ENCODE peak calls at places on chromosomes 7 and 10, in five cellular contexts. L is dorsolateral prefrontal cortex, O is NCI-H1105, B is left cardiac atrium, M is cardiac septum. H is an unnamed sample.

GRCh38 chr7:75977741-75978140 is 16.7 kb downstream of the TMEM120A start:
- DNase-seq in O (no peak), B (peak), L (no peak), M (no peak), H (no peak)

GRCh38 chr7:105309235-105310156 is 79.2 kb downstream of the SRPK2 start:
- DNase-seq in M (no peak), O (no peak), B (no peak), L (no peak), H (no peak)

GRCh38 chr10:87750001-87750651 is 67.9 kb downstream of the ATAD1 start:
- DNase-seq in L (no peak), O (no peak), B (no peak), M (no peak), H (peak)

GRCh38 chr10:101046332-101047238 is 15.2 kb upstream of the KAZALD1 start:
- DNase-seq in L (no peak), M (no peak), B (no peak), O (no peak), H (no peak)

GRCh38 chr7:130352335-130353074 is 7.9 kb downstream of the CPA5 start:
- DNase-seq in B (no peak), L (no peak), M (peak), O (peak), H (no peak)

GRCh38 chr10:36899652-36900051 is 225.7 kb upstream of the ANKRD30A start:
- DNase-seq in M (no peak), B (no peak), O (no peak), L (no peak), H (no peak)

GRCh38 chr10:57260175-57260574 is 899.1 kb upstream of the ZWINT start:
- DNase-seq in L (no peak), B (no peak), M (no peak), O (no peak), H (no peak)

GRCh38 chr7:13990984-13991790 is 1.7 kb upstream of the ETV1 start:
- DNase-seq in L (peak), O (peak), B (peak), M (peak), H (peak)

GRCh38 chr7:55575098-55575497 is 2.8 kb upstream of the VOPP1 start:
- DNase-seq in M (no peak), B (no peak), O (no peak), L (no peak), H (no peak)

GRCh38 chr10:73813333-73813732 is 1.9 kb upstream of the NDST2 start:
- DNase-seq in B (no peak), O (no peak), M (no peak), L (no peak), H (no peak)

GRCh38 chr7:38748056-38748610 is 117.0 kb upstream of the AMPH start:
- DNase-seq in O (no peak), L (peak), M (no peak), B (no peak), H (peak)

GRCh38 chr10:102468683-102469082 is 17.3 kb upstream of the C10orf95 start:
- DNase-seq in O (no peak), M (no peak), L (no peak), B (no peak), H (no peak)

GRCh38 chr7:128888756-128889095 is 21.8 kb downstream of the KCP start:
- DNase-seq in M (no peak), B (no peak), O (no peak), L (no peak), H (no peak)

GRCh38 chr7:128240696-128241386 is at the start of gene LEP:
- DNase-seq in O (no peak), B (no peak), L (no peak), M (no peak), H (no peak)

GRCh38 chr10:37763132-37763531 is 94.3 kb downstream of the ZNF248 start:
- DNase-seq in O (no peak), L (no peak), M (no peak), B (no peak), H (no peak)

GRCh38 chr7:6026917-6027316 is 4.3 kb upstream of the ANKRD61 start:
- DNase-seq in L (no peak), O (no peak), B (no peak), M (no peak), H (no peak)

GRCh38 chr10:94571528-94571927 is 25.9 kb downstream of the HELLS start:
- DNase-seq in O (no peak), L (no peak), B (no peak), M (no peak), H (no peak)

GRCh38 chr7:112866424-112866823 is 76.2 kb upstream of the TMEM168 start:
- DNase-seq in B (no peak), O (no peak), M (no peak), L (no peak), H (no peak)

GRCh38 chr7:128304212-128304611 is 39.5 kb downstream of the RBM28 start:
- DNase-seq in M (no peak), L (no peak), O (no peak), B (no peak), H (no peak)

GRCh38 chr10:91271886-91272285 is 51.4 kb downstream of the PCGF5 start:
- DNase-seq in L (no peak), O (no peak), M (no peak), B (no peak), H (no peak)

GRCh38 chr10:80382989-80383388 is 25.4 kb upstream of the PRXL2A start:
- DNase-seq in L (no peak), M (no peak), O (no peak), B (peak), H (no peak)

GRCh38 chr10:70445718-70446485 is 4.4 kb upstream of the NODAL start:
- DNase-seq in L (no peak), O (no peak), M (no peak), B (no peak), H (no peak)

GRCh38 chr7:103343758-103344452 is 662 bp downstream of the DNAJC2 start:
- DNase-seq in M (no peak), L (no peak), B (no peak), O (no peak), H (peak)

GRCh38 chr10:8056891-8057331 is 2.4 kb downstream of the GATA3 start:
- DNase-seq in M (no peak), B (no peak), O (no peak), L (no peak), H (no peak)

GRCh38 chr10:6292741-6293151 is 90.0 kb downstream of the PFKFB3 start:
- DNase-seq in B (no peak), M (no peak), L (no peak), O (no peak), H (no peak)

GRCh38 chr10:122426834-122427233 is 27.6 kb upstream of the ARMS2 start:
- DNase-seq in L (no peak), B (no peak), M (no peak), O (no peak), H (no peak)

GRCh38 chr7:2488681-2489080 is 12.5 kb upstream of the GRIFIN start:
- DNase-seq in B (no peak), O (no peak), L (no peak), M (no peak), H (no peak)

GRCh38 chr7:80357530-80357929 is 154.3 kb downstream of the GNAT3 start:
- DNase-seq in L (no peak), O (no peak), M (no peak), B (no peak), H (peak)

GRCh38 chr7:17236603-17237002 is 61.8 kb upstream of the AHR start:
- DNase-seq in L (no peak), B (no peak), M (no peak), O (no peak), H (peak)

GRCh38 chr10:3906511-3907111 is 121.6 kb upstream of the KLF6 start:
- DNase-seq in M (no peak), L (no peak), B (peak), O (no peak), H (no peak)

H was measured in NCI-H226.